ENCODE peak calls at places on chromosomes 2 and 18, in nine cellular contexts. One of them, this sample, is unnamed.

GRCh38 chr2:208466920-208467298 is 60.3 kb downstream of the PTH2R start:
- DNase-seq in epithelial cell of esophagus: no peak
- DNase-seq in foreskin fibroblast: no peak
- DNase-seq in H9: no peak
- DNase-seq in kidney: no peak
- DNase-seq in progenitor cell of endocrine pancreas: no peak
- DNase-seq in WTC11: no peak
- DNase-seq in IMR-90: no peak
- DNase-seq in osteocyte: no peak
- DNase-seq in this sample: no peak

GRCh38 chr2:69621440-69621839 is 22.1 kb downstream of the AAK1 start:
- DNase-seq in foreskin fibroblast: no peak
- DNase-seq in osteocyte: no peak
- DNase-seq in H9: no peak
- DNase-seq in epithelial cell of esophagus: no peak
- DNase-seq in WTC11: no peak
- DNase-seq in progenitor cell of endocrine pancreas: no peak
- DNase-seq in kidney: no peak
- DNase-seq in IMR-90: no peak
- DNase-seq in this sample: no peak

GRCh38 chr2:190978389-190979053 is 35.5 kb downstream of the STAT1 start:
- DNase-seq in kidney: no peak
- DNase-seq in H9: no peak
- DNase-seq in IMR-90: peak
- DNase-seq in foreskin fibroblast: peak
- DNase-seq in WTC11: no peak
- DNase-seq in epithelial cell of esophagus: no peak
- DNase-seq in progenitor cell of endocrine pancreas: no peak
- DNase-seq in osteocyte: no peak
- DNase-seq in this sample: peak

GRCh38 chr2:237818066-237818473 is 19.5 kb downstream of the RBM44 start:
- DNase-seq in epithelial cell of esophagus: peak
- DNase-seq in osteocyte: no peak
- DNase-seq in H9: no peak
- DNase-seq in progenitor cell of endocrine pancreas: no peak
- DNase-seq in foreskin fibroblast: peak
- DNase-seq in kidney: no peak
- DNase-seq in IMR-90: peak
- DNase-seq in WTC11: no peak
- DNase-seq in this sample: peak

GRCh38 chr2:176380341-176380740 is 111.1 kb downstream of the MTX2 start:
- DNase-seq in H9: no peak
- DNase-seq in osteocyte: no peak
- DNase-seq in foreskin fibroblast: no peak
- DNase-seq in kidney: no peak
- DNase-seq in IMR-90: no peak
- DNase-seq in progenitor cell of endocrine pancreas: no peak
- DNase-seq in WTC11: no peak
- DNase-seq in epithelial cell of esophagus: no peak
- DNase-seq in this sample: no peak

GRCh38 chr2:54061272-54061671 is 54.1 kb upstream of the ACYP2 start:
- DNase-seq in IMR-90: no peak
- DNase-seq in epithelial cell of esophagus: no peak
- DNase-seq in foreskin fibroblast: no peak
- DNase-seq in osteocyte: no peak
- DNase-seq in WTC11: no peak
- DNase-seq in H9: no peak
- DNase-seq in progenitor cell of endocrine pancreas: no peak
- DNase-seq in kidney: no peak
- DNase-seq in this sample: no peak

GRCh38 chr2:47528874-47529273 is 125.9 kb downstream of the MSH2 start:
- DNase-seq in epithelial cell of esophagus: no peak
- DNase-seq in foreskin fibroblast: peak
- DNase-seq in WTC11: no peak
- DNase-seq in IMR-90: peak
- DNase-seq in osteocyte: no peak
- DNase-seq in H9: no peak
- DNase-seq in kidney: no peak
- DNase-seq in progenitor cell of endocrine pancreas: no peak
- DNase-seq in this sample: no peak

GRCh38 chr2:218564056-218564455 is 4.1 kb downstream of the USP37 start:
- DNase-seq in progenitor cell of endocrine pancreas: no peak
- DNase-seq in epithelial cell of esophagus: no peak
- DNase-seq in kidney: no peak
- DNase-seq in IMR-90: no peak
- DNase-seq in foreskin fibroblast: no peak
- DNase-seq in H9: no peak
- DNase-seq in osteocyte: no peak
- DNase-seq in WTC11: no peak
- DNase-seq in this sample: no peak

GRCh38 chr2:149513461-149513860 is 74.1 kb downstream of the MMADHC start:
- DNase-seq in IMR-90: no peak
- DNase-seq in H9: no peak
- DNase-seq in kidney: no peak
- DNase-seq in WTC11: no peak
- DNase-seq in epithelial cell of esophagus: no peak
- DNase-seq in progenitor cell of endocrine pancreas: no peak
- DNase-seq in osteocyte: no peak
- DNase-seq in foreskin fibroblast: no peak
- DNase-seq in this sample: no peak

GRCh38 chr2:40273623-40274236 is 178.2 kb downstream of the SLC8A1 start:
- DNase-seq in H9: no peak
- DNase-seq in kidney: peak
- DNase-seq in progenitor cell of endocrine pancreas: no peak
- DNase-seq in WTC11: no peak
- DNase-seq in osteocyte: no peak
- DNase-seq in IMR-90: peak
- DNase-seq in foreskin fibroblast: peak
- DNase-seq in epithelial cell of esophagus: no peak
- DNase-seq in this sample: no peak

GRCh38 chr18:52451851-52452250 is 111.9 kb downstream of the DCC start:
- DNase-seq in kidney: no peak
- DNase-seq in progenitor cell of endocrine pancreas: no peak
- DNase-seq in epithelial cell of esophagus: no peak
- DNase-seq in H9: no peak
- DNase-seq in IMR-90: no peak
- DNase-seq in osteocyte: no peak
- DNase-seq in foreskin fibroblast: no peak
- DNase-seq in WTC11: no peak
- DNase-seq in this sample: no peak

GRCh38 chr18:35355140-35355618 is 11.0 kb upstream of the ZNF24 start:
- DNase-seq in IMR-90: peak
- DNase-seq in kidney: peak
- DNase-seq in osteocyte: peak
- DNase-seq in progenitor cell of endocrine pancreas: peak
- DNase-seq in foreskin fibroblast: peak
- DNase-seq in H9: peak
- DNase-seq in WTC11: peak
- DNase-seq in epithelial cell of esophagus: peak
- DNase-seq in this sample: peak

GRCh38 chr18:22141211-22141610 is 28.2 kb upstream of the GATA6 start:
- DNase-seq in progenitor cell of endocrine pancreas: no peak
- DNase-seq in IMR-90: no peak
- DNase-seq in WTC11: no peak
- DNase-seq in osteocyte: no peak
- DNase-seq in epithelial cell of esophagus: no peak
- DNase-seq in H9: no peak
- DNase-seq in foreskin fibroblast: no peak
- DNase-seq in kidney: no peak
- DNase-seq in this sample: no peak

GRCh38 chr2:263774-264492 is at the start of gene SH3YL1:
- DNase-seq in WTC11: peak
- DNase-seq in progenitor cell of endocrine pancreas: peak
- DNase-seq in IMR-90: no peak
- DNase-seq in kidney: peak
- DNase-seq in foreskin fibroblast: peak
- DNase-seq in H9: peak
- DNase-seq in epithelial cell of esophagus: peak
- DNase-seq in osteocyte: no peak
- DNase-seq in this sample: no peak

GRCh38 chr18:51897884-51898283 is 442.1 kb upstream of the DCC start:
- DNase-seq in foreskin fibroblast: no peak
- DNase-seq in epithelial cell of esophagus: peak
- DNase-seq in WTC11: no peak
- DNase-seq in kidney: no peak
- DNase-seq in progenitor cell of endocrine pancreas: no peak
- DNase-seq in IMR-90: no peak
- DNase-seq in H9: no peak
- DNase-seq in osteocyte: no peak
- DNase-seq in this sample: no peak

GRCh38 chr2:150162241-150162942 is 325.1 kb downstream of the RND3 start:
- DNase-seq in osteocyte: no peak
- DNase-seq in epithelial cell of esophagus: no peak
- DNase-seq in IMR-90: no peak
- DNase-seq in progenitor cell of endocrine pancreas: no peak
- DNase-seq in H9: no peak
- DNase-seq in kidney: no peak
- DNase-seq in WTC11: no peak
- DNase-seq in foreskin fibroblast: no peak
- DNase-seq in this sample: no peak

GRCh38 chr2:191983186-191983585 is 136.3 kb upstream of the CAVIN2 start:
- DNase-seq in osteocyte: no peak
- DNase-seq in H9: no peak
- DNase-seq in progenitor cell of endocrine pancreas: no peak
- DNase-seq in kidney: no peak
- DNase-seq in WTC11: no peak
- DNase-seq in foreskin fibroblast: no peak
- DNase-seq in IMR-90: no peak
- DNase-seq in epithelial cell of esophagus: peak
- DNase-seq in this sample: no peak

DNA sequence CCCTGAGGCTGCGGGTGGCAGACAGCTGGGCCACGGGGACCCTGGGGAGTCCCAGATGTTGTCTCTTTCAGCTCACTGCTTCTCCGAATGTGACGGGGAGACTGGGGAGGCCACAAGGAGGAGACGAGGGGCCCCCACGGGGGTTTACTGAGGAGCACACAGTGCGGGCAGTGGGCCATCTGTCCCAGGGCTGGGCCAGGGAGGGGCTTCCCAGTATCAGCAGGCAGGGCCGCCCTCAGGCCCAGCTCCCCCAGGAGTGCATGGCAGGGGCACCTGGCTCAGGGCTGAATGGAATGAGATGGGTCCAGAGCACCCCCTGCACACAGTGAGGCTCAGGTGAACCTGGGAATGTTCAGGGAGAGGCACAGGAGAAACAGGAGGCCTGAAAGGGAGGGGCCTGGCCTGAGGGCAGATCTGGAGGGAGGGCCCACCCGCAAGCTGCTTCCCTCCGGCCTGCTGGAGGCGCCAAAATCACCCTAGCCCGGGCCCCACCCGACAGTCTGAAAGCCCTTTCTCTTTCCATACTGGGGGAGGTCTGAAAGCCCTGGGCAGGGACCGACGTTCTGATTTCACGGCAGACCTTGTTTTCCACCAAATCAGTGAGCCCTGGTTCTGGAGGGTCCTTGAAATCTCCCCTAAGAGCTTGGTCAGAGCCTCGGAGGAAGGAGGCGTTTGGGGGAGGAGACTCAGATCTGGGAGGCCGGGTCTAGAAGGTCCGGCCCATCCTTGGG is 35.5 kb upstream of the PTMA start:
- DNase-seq in WTC11: peak
- DNase-seq in foreskin fibroblast: peak
- DNase-seq in IMR-90: peak
- DNase-seq in osteocyte: peak
- DNase-seq in epithelial cell of esophagus: no peak
- DNase-seq in H9: peak
- DNase-seq in kidney: no peak
- DNase-seq in progenitor cell of endocrine pancreas: no peak
- DNase-seq in this sample: no peak
- TF ChIP-seq CTCF in WTC11: no peak
- TF ChIP-seq CTCF in foreskin fibroblast: peak
- TF ChIP-seq CTCF in IMR-90: peak
- TF ChIP-seq CTCF in osteocyte: peak
- TF ChIP-seq CTCF in epithelial cell of esophagus: no peak
- TF ChIP-seq CTCF in H9: peak
- TF ChIP-seq CTCF in kidney: no peak
- TF ChIP-seq CTCF in progenitor cell of endocrine pancreas: peak
- TF ChIP-seq CTCF in this sample: peak

DNA sequence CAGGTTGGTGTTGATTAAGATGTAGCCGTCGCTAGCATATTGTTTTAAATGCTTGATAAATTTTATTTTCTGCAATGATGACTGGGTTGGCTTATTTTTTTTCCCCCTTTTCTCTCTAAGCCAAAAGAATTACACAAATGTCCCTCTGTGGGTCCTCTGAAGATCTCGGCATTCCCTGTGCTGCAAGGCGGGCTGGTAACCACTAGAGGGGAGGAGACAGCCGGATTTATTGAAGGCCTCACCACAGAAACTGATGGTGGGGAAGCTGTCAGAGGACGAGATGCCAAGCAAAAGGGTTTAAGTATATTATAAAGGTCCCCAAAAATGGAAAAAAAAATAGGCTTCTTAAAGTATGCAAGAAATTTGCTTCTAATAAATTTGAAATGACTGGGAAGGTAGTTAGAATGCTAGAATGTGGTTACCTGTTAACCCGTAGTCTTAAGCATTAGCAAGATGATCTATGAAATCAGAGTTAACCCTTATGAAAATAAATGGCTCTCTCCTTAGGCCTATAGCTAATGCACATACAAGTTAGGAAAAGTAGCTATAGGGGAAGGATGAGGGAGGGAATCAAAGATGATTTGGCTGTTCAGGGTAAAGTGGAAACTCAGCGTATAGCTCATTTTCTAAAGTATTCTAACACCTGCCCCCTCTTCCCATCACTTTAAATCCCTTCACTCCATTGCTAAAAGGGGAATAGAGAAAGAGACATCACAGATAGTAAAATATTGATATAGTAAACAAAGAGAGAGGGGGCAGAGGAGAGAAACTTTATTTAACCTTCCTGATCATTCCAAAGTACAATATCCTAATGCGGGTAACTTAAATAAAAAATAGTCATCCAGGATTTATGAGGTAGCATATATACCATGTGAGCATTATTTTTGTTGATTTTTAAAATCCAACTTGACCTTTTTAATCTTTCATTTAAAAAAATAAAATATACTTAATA is 894.5 kb upstream of the POU3F3 start:
- DNase-seq in progenitor cell of endocrine pancreas: peak
- DNase-seq in epithelial cell of esophagus: peak
- DNase-seq in kidney: peak
- DNase-seq in foreskin fibroblast: no peak
- DNase-seq in osteocyte: no peak
- DNase-seq in IMR-90: no peak
- DNase-seq in H9: peak
- DNase-seq in WTC11: peak
- DNase-seq in this sample: no peak
- TF ChIP-seq CTCF in progenitor cell of endocrine pancreas: peak
- TF ChIP-seq CTCF in epithelial cell of esophagus: peak
- TF ChIP-seq CTCF in kidney: peak
- TF ChIP-seq CTCF in foreskin fibroblast: no peak
- TF ChIP-seq CTCF in osteocyte: peak
- TF ChIP-seq CTCF in IMR-90: no peak
- TF ChIP-seq CTCF in H9: peak
- TF ChIP-seq CTCF in WTC11: peak
- TF ChIP-seq CTCF in this sample: peak

GRCh38 chr2:85215074-85216050 is 82.2 kb downstream of the TCF7L1 start:
- DNase-seq in foreskin fibroblast: peak
- DNase-seq in H9: no peak
- DNase-seq in WTC11: no peak
- DNase-seq in osteocyte: no peak
- DNase-seq in progenitor cell of endocrine pancreas: no peak
- DNase-seq in kidney: no peak
- DNase-seq in epithelial cell of esophagus: no peak
- DNase-seq in IMR-90: peak
- DNase-seq in this sample: peak
- TF ChIP-seq CTCF in foreskin fibroblast: no peak
- TF ChIP-seq CTCF in H9: peak
- TF ChIP-seq CTCF in WTC11: no peak
- TF ChIP-seq CTCF in osteocyte: peak
- TF ChIP-seq CTCF in progenitor cell of endocrine pancreas: peak
- TF ChIP-seq CTCF in kidney: no peak
- TF ChIP-seq CTCF in epithelial cell of esophagus: no peak
- TF ChIP-seq CTCF in IMR-90: no peak
- TF ChIP-seq CTCF in this sample: peak

GRCh38 chr2:215826838-215827441 is 186.4 kb downstream of the MREG start:
- DNase-seq in epithelial cell of esophagus: no peak
- DNase-seq in H9: no peak
- DNase-seq in IMR-90: peak
- DNase-seq in kidney: no peak
- DNase-seq in progenitor cell of endocrine pancreas: no peak
- DNase-seq in foreskin fibroblast: peak
- DNase-seq in WTC11: no peak
- DNase-seq in osteocyte: no peak
- DNase-seq in this sample: peak
- TF ChIP-seq CTCF in epithelial cell of esophagus: no peak
- TF ChIP-seq CTCF in H9: no peak
- TF ChIP-seq CTCF in IMR-90: no peak
- TF ChIP-seq CTCF in kidney: no peak
- TF ChIP-seq CTCF in progenitor cell of endocrine pancreas: no peak
- TF ChIP-seq CTCF in foreskin fibroblast: no peak
- TF ChIP-seq CTCF in WTC11: no peak
- TF ChIP-seq CTCF in osteocyte: peak
- TF ChIP-seq CTCF in this sample: no peak